ENCODE peak calls at places on chromosomes 3 and 15, in four cellular contexts. K is RWPE1, H is activated B cell treated with CpG ODN at 0.5 μM for 24 hours, G is HEK293T. D is an unnamed sample.

GRCh38 chr3:66017084-66017990 is 21.4 kb downstream of the MAGI1 start:
- DNase-seq in K (no peak), H (no peak), G (no peak), D (no peak)

GRCh38 chr15:73677146-73677607 is 7.0 kb upstream of the CD276 start:
- DNase-seq in K (peak; percentile 49), H (no peak), G (peak; percentile 72), D (no peak)

GRCh38 chr3:65126527-65127440 is 439.0 kb upstream of the ADAMTS9 start:
- DNase-seq in K (peak; percentile 14), H (no peak), G (no peak), D (no peak)

GRCh38 chr15:60444289-60444912 is 34.5 kb downstream of the ICE2 start:
- DNase-seq in K (peak; percentile 53), H (no peak), G (no peak), D (no peak)

GRCh38 chr3:194879991-194880939 is 194.6 kb downstream of the FAM43A start:
- DNase-seq in K (no peak), H (no peak), G (no peak), D (no peak)

GRCh38 chr3:72135636-72136035 is 350.7 kb upstream of the PROK2 start:
- DNase-seq in K (no peak), H (no peak), G (no peak), D (no peak)

GRCh38 chr15:40407343-40407990 is 1.9 kb downstream of the IVD start:
- DNase-seq in K (no peak), H (no peak), G (no peak), D (no peak)

GRCh38 chr3:87320748-87321634 is 44.6 kb upstream of the POU1F1 start:
- DNase-seq in K (no peak), H (no peak), G (no peak), D (no peak)

GRCh38 chr3:194133661-194134230 is 2.2 kb upstream of the HES1 start:
- DNase-seq in K (peak; percentile 29), H (peak; percentile 53), G (no peak), D (no peak)